ENCODE peak calls at places on chromosomes 13 and 19, in six cellular contexts. O, V, H, C, Q and L are unnamed samples.
A peak's percentile ranks its signal among the peaks of the same experiment; 100 is the strongest.

GRCh38 chr19:19405919-19406877 is 723 bp downstream of the GATAD2A start:
- DNase-seq in Q (peak; percentile 31), C (peak; percentile 50), H (no peak), O (peak; percentile 54), V (no peak), L (peak; percentile 42)

GRCh38 chr13:42071667-42072419 is 23.4 kb downstream of the DGKH start:
- DNase-seq in H (no peak), V (no peak), C (no peak), O (peak; percentile 47), Q (no peak), L (no peak)

GRCh38 chr19:3459322-3459881 is 20.9 kb downstream of the SMIM24 start:
- DNase-seq in O (peak; percentile 97), Q (no peak), H (peak; percentile 87), V (peak; percentile 51), C (peak; percentile 40), L (no peak)

GRCh38 chr19:49870309-49870901 is 3.0 kb upstream of the PNKP start:
- DNase-seq in V (no peak), H (no peak), C (no peak), O (no peak), Q (no peak), L (no peak)

GRCh38 chr13:112664501-112665203 is 25.2 kb upstream of the ATP11A start:
- DNase-seq in H (no peak), Q (no peak), C (peak; percentile 34), V (no peak), O (no peak), L (no peak)

GRCh38 chr19:38032951-38033350 is 125.9 kb downstream of the SIPA1L3 start:
- DNase-seq in V (no peak), C (no peak), H (no peak), O (peak; percentile 52), Q (no peak), L (no peak)

GRCh38 chr19:12799723-12800343 is 1.8 kb downstream of the PRDX2 start:
- DNase-seq in O (no peak), V (no peak), Q (no peak), C (no peak), H (no peak), L (no peak)

GRCh38 chr19:42152285-42152684 is 20.0 kb upstream of the POU2F2 start:
- DNase-seq in V (no peak), O (no peak), Q (no peak), C (no peak), H (no peak), L (no peak)

GRCh38 chr19:35309481-35310279 is 17.7 kb downstream of the MAG start:
- DNase-seq in O (peak; percentile 10), V (no peak), C (no peak), Q (no peak), H (no peak), L (peak; percentile 71)

GRCh38 chr19:10471909-10472308 is 31.2 kb downstream of the KEAP1 start:
- DNase-seq in O (peak; percentile 38), Q (no peak), H (no peak), C (peak; percentile 28), V (no peak), L (no peak)

GRCh38 chr13:73520566-73521290 is 461.9 kb downstream of the KLF5 start:
- DNase-seq in V (no peak), H (no peak), O (no peak), Q (no peak), C (no peak), L (no peak)

GRCh38 chr19:55238030-55238429 is 9.5 kb upstream of the TMEM86B start:
- DNase-seq in Q (no peak), C (no peak), O (no peak), H (no peak), V (no peak), L (no peak)

GRCh38 chr19:30102239-30102638 is 160.2 kb downstream of the URI1 start:
- DNase-seq in C (no peak), Q (no peak), V (no peak), H (no peak), O (no peak), L (no peak)

GRCh38 chr19:48085904-48086864 is 24.4 kb downstream of the PLA2G4C start:
- DNase-seq in C (peak; percentile 8), H (no peak), V (no peak), O (no peak), Q (no peak), L (no peak)

GRCh38 chr13:44306401-44307192 is 67.0 kb upstream of the SERP2 start:
- DNase-seq in O (peak; percentile 99), Q (no peak), V (no peak), C (peak; percentile 97), H (no peak), L (no peak)

GRCh38 chr13:21957833-21958232 is 287.0 kb downstream of the FGF9 start:
- DNase-seq in Q (no peak), V (no peak), C (no peak), O (no peak), H (no peak), L (no peak)

GRCh38 chr13:108597943-108598342 is 31.5 kb upstream of the MYO16 start:
- DNase-seq in O (peak; percentile 7), V (no peak), C (peak; percentile 4), H (no peak), Q (no peak), L (no peak)

GRCh38 chr13:75783906-75784485 is 147.9 kb downstream of the LMO7 start:
- DNase-seq in C (no peak), V (no peak), Q (no peak), H (no peak), O (no peak), L (no peak)

GRCh38 chr13:44331912-44332840 is 41.4 kb upstream of the SERP2 start:
- DNase-seq in O (peak; percentile 96), V (peak; percentile 44), H (peak; percentile 71), Q (no peak), C (no peak), L (peak; percentile 76)

DNA sequence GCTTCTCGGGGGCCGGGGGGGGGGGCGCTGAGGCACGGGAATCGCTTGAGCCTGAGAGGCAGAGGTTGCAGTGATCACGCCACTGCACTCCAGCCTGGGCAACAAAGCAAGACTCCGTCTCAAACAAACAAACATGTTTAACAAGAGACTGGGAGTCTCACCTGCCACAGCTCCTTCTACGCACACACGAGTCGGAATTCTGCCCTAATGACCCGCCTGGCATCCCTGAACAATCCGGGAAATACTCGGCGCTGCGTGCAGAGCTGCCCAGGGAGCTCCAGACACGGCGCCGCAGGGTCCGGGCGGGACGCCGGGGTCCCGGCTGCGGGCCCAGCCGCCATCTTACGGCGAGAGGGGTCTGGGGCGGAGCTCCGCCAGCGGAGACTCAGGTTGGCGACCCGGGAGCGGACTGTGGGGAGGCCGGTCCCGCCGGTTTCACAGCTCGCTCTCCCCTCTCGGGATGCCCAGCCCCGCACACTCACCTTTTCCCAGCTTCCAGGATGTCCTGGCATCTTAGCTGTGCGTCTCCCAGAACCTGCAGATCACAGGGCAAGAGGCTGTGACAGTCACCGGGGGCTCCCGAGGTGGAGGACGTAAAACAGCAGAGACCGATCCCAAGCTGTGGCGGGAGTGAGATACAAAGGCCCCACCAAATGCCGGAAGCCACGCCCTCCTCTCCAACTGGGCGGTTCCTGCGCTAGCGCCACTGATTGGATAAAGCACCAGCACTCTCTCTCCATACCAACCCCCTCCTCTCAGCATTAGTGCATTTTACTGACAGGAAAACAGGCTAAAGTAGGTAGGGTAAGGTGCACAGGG is 23.6 kb upstream of the ZNF724 start:
- DNase-seq in O (peak; percentile 85), C (peak; percentile 87), H (peak; percentile 74), Q (peak; percentile 88), V (peak; percentile 83), L (peak; percentile 85)
- TF ChIP-seq CTCF in O (no peak), C (no peak), H (no peak), Q (no peak), V (no peak), L (no peak)

GRCh38 chr13:39279077-39279476 is 240.8 kb downstream of the NHLRC3 start:
- DNase-seq in C (no peak), Q (no peak), V (no peak), H (no peak), O (no peak), L (no peak)

GRCh38 chr13:39269004-39269403 is 230.7 kb downstream of the NHLRC3 start:
- DNase-seq in C (no peak), O (no peak), V (no peak), Q (no peak), H (no peak), L (no peak)

GRCh38 chr13:39274926-39275325 is 236.7 kb downstream of the NHLRC3 start:
- DNase-seq in O (no peak), Q (no peak), V (no peak), C (no peak), H (no peak), L (no peak)

GRCh38 chr13:39269411-39269810 is 231.2 kb downstream of the NHLRC3 start:
- DNase-seq in H (no peak), V (no peak), Q (no peak), O (peak; percentile 6), C (no peak), L (no peak)

DNA sequence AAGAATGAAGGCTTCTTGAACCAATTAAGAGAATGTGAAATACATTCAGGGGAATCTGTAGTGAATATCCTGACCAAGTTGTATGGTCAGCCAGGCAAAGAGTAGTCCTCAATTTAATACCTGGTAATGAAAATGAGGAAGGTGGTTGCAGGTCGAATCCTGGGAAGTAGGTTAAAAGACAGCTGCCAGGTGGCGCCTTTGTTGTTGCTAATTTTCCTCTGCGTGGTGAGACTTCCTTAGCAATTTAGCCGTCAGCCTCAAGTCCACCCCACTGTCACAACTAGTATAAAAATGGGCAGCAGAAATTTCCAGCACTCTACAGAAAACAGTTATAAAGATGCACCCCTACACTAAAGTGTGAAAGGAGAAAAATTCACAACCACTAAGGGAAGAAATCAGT is 235.7 kb downstream of the NHLRC3 start:
- DNase-seq in H (no peak), V (no peak), C (no peak), Q (no peak), O (peak; percentile 14), L (no peak)
- TF ChIP-seq CTCF in H (no peak), V (no peak), C (peak; percentile 15), Q (no peak), O (no peak), L (no peak)

GRCh38 chr13:30792257-30793000 is 57.1 kb downstream of the ALOX5AP start:
- DNase-seq in C (peak; percentile 91), O (peak; percentile 97), Q (no peak), H (peak; percentile 38), V (no peak), L (no peak)
- TF ChIP-seq CTCF in C (peak; percentile 1), O (peak; percentile 52), Q (no peak), H (peak; percentile 49), V (no peak), L (no peak)

GRCh38 chr13:113863511-113864302 is at the start of gene GAS6:
- DNase-seq in O (peak; percentile 51), V (peak; percentile 17), C (peak; percentile 46), H (no peak), Q (no peak), L (no peak)
- TF ChIP-seq CTCF in O (no peak), V (no peak), C (no peak), H (no peak), Q (no peak), L (no peak)

GRCh38 chr19:46412034-46412982 is 1.1 kb downstream of the CCDC8 start:
- DNase-seq in H (no peak), C (no peak), V (no peak), Q (no peak), O (no peak), L (no peak)
- TF ChIP-seq CTCF in H (no peak), C (no peak), V (no peak), Q (no peak), O (no peak), L (no peak)